ENCODE peak calls at places on chromosomes 16 and 17, in eight cellular contexts. Z, D, X, I, Y, H, L and A are unnamed samples.

GRCh38 chr17:12492450-12492849 is 173.2 kb upstream of the MYOCD start:
- DNase-seq in Z (no peak), D (no peak), X (no peak), I (peak), Y (no peak), H (no peak), L (no peak), A (no peak)

GRCh38 chr16:27312580-27313421 is 973 bp upstream of the IL4R start:
- DNase-seq in Z (no peak), D (no peak), X (no peak), I (no peak), Y (no peak), H (no peak), L (no peak), A (no peak)

GRCh38 chr16:4328580-4329353 is 12.9 kb downstream of the GLIS2 start:
- DNase-seq in Z (no peak), D (no peak), X (no peak), I (no peak), Y (no peak), H (no peak), L (no peak), A (no peak)

GRCh38 chr16:75987323-75987722 is 261.0 kb upstream of the CPHXL start:
- DNase-seq in Z (no peak), D (no peak), X (no peak), I (no peak), Y (no peak), H (no peak), L (no peak), A (no peak)

GRCh38 chr17:47305302-47305923 is 18.3 kb upstream of the EFCAB13 start:
- DNase-seq in Z (no peak), D (no peak), X (no peak), I (peak), Y (peak), H (no peak), L (no peak), A (no peak)

GRCh38 chr17:72332367-72332766 is 211.5 kb downstream of the SOX9 start:
- DNase-seq in Z (no peak), D (no peak), X (no peak), I (no peak), Y (no peak), H (no peak), L (no peak), A (no peak)

GRCh38 chr16:15052747-15053476 is 3.0 kb downstream of the NTAN1 start:
- DNase-seq in Z (no peak), D (no peak), X (no peak), I (no peak), Y (no peak), H (no peak), L (no peak), A (no peak)

GRCh38 chr16:48501516-48502377 is 108.2 kb downstream of the N4BP1 start:
- DNase-seq in Z (no peak), D (no peak), X (no peak), I (no peak), Y (no peak), H (no peak), L (no peak), A (no peak)

GRCh38 chr17:70871180-70871818 is 702.0 kb downstream of the KCNJ2 start:
- DNase-seq in Z (no peak), D (no peak), X (no peak), I (no peak), Y (no peak), H (no peak), L (no peak), A (no peak)

GRCh38 chr16:24273511-24273910 is 17.4 kb downstream of the CACNG3 start:
- DNase-seq in Z (no peak), D (no peak), X (no peak), I (no peak), Y (peak), H (no peak), L (no peak), A (no peak)

GRCh38 chr17:48488548-48489106 is 42.2 kb downstream of the HOXB1 start:
- DNase-seq in Z (no peak), D (no peak), X (no peak), I (no peak), Y (no peak), H (no peak), L (no peak), A (no peak)

GRCh38 chr17:76687278-76688164 is 23.2 kb downstream of the MXRA7 start:
- DNase-seq in Z (no peak), D (no peak), X (no peak), I (peak), Y (no peak), H (no peak), L (no peak), A (no peak)

GRCh38 chr17:49352587-49353154 is 9.4 kb downstream of the ZNF652 start:
- DNase-seq in Z (no peak), D (no peak), X (no peak), I (no peak), Y (no peak), H (no peak), L (no peak), A (no peak)

GRCh38 chr17:62717589-62718342 is 90.3 kb downstream of the MRC2 start:
- DNase-seq in Z (no peak), D (no peak), X (no peak), I (no peak), Y (no peak), H (no peak), L (no peak), A (no peak)

GRCh38 chr17:48259710-48260291 is 152.2 kb downstream of the SNX11 start:
- DNase-seq in Z (no peak), D (no peak), X (no peak), I (peak), Y (peak), H (no peak), L (no peak), A (no peak)

GRCh38 chr16:89012622-89012995 is 35.6 kb upstream of the CBFA2T3 start:
- DNase-seq in Z (peak), D (no peak), X (no peak), I (no peak), Y (no peak), H (no peak), L (no peak), A (no peak)

GRCh38 chr16:77387810-77388209 is 47.0 kb downstream of the ADAMTS18 start:
- DNase-seq in Z (no peak), D (no peak), X (no peak), I (no peak), Y (no peak), H (no peak), L (no peak), A (no peak)

GRCh38 chr17:73261952-73262675 is 434 bp upstream of the CPSF4L start:
- DNase-seq in Z (no peak), D (peak), X (no peak), I (peak), Y (no peak), H (no peak), L (no peak), A (no peak)

GRCh38 chr17:40331743-40332641 is 23.0 kb downstream of the RARA start:
- DNase-seq in Z (no peak), D (no peak), X (no peak), I (peak), Y (no peak), H (no peak), L (no peak), A (no peak)

GRCh38 chr17:6548578-6549330 is 7.6 kb downstream of the PITPNM3 start:
- DNase-seq in Z (no peak), D (no peak), X (no peak), I (peak), Y (no peak), H (no peak), L (no peak), A (no peak)

GRCh38 chr16:56842133-56842532 is 22.9 kb upstream of the SLC12A3 start:
- DNase-seq in Z (no peak), D (no peak), X (no peak), I (no peak), Y (no peak), H (no peak), L (no peak), A (no peak)

GRCh38 chr17:50447870-50448573 is 20.7 kb downstream of the CHAD start:
- DNase-seq in Z (no peak), D (no peak), X (no peak), I (peak), Y (no peak), H (no peak), L (no peak), A (peak)

GRCh38 chr17:78000351-78000750 is 41.8 kb downstream of the TNRC6C start:
- DNase-seq in Z (no peak), D (no peak), X (no peak), I (no peak), Y (no peak), H (no peak), L (no peak), A (no peak)